ENCODE peak calls at places on chromosomes 5 and 9, in seven cellular contexts. W is hepatocyte, Z is GM23248, V is GM23338, J is PC-3, B is HCT116, T is neural progenitor cell. U is an unnamed sample.

GRCh38 chr9:137694962-137695875 is 76.4 kb downstream of the EHMT1 start:
- DNase-seq in W (peak; percentile 71), Z (peak; percentile 38), V (peak; percentile 89), J (peak; percentile 13), B (no peak), T (peak; percentile 83), U (no peak)

GRCh38 chr5:63055421-63055820 is 476.8 kb downstream of the LRRC70 start:
- DNase-seq in W (peak; percentile 56), Z (no peak), V (peak; percentile 31), J (peak; percentile 65), B (no peak), T (peak; percentile 51), U (no peak)

GRCh38 chr5:95871407-95871806 is 48.9 kb upstream of the GLRX start:
- DNase-seq in W (no peak), Z (no peak), V (no peak), J (no peak), B (no peak), T (no peak), U (no peak)

GRCh38 chr5:148312159-148312558 is at the start of gene SPINK7:
- DNase-seq in W (no peak), Z (no peak), V (no peak), J (peak; percentile 47), B (no peak), T (no peak), U (no peak)

GRCh38 chr9:84261082-84261746 is 79.3 kb downstream of the SLC28A3 start:
- DNase-seq in W (peak; percentile 88), Z (peak; percentile 85), V (peak; percentile 93), J (peak; percentile 80), B (peak; percentile 84), T (peak; percentile 89), U (peak; percentile 61)

GRCh38 chr9:13351768-13352386 is 72.4 kb upstream of the MPDZ start:
- DNase-seq in W (peak; percentile 70), Z (peak; percentile 82), V (peak; percentile 65), J (peak; percentile 59), B (peak; percentile 7), T (peak; percentile 64), U (peak; percentile 16)

GRCh38 chr5:87188411-87188810 is 79.3 kb upstream of the RASA1 start:
- DNase-seq in W (no peak), Z (no peak), V (no peak), J (peak; percentile 18), B (no peak), T (no peak), U (no peak)

GRCh38 chr9:124098141-124098905 is 86.8 kb downstream of the LHX2 start:
- DNase-seq in W (no peak), Z (no peak), V (no peak), J (peak; percentile 22), B (no peak), T (no peak), U (no peak)

GRCh38 chr9:26058111-26058895 is 380.1 kb upstream of the TUSC1 start:
- DNase-seq in W (no peak), Z (peak; percentile 63), V (no peak), J (no peak), B (no peak), T (no peak), U (no peak)

GRCh38 chr5:74630387-74631087 is 10.0 kb downstream of the ENC1 start:
- DNase-seq in W (no peak), Z (peak; percentile 92), V (no peak), J (peak; percentile 94), B (no peak), T (no peak), U (no peak)

GRCh38 chr5:82405618-82406199 is 127.6 kb upstream of the RPS23 start:
- DNase-seq in W (no peak), Z (peak; percentile 97), V (no peak), J (peak; percentile 97), B (no peak), T (no peak), U (no peak)

GRCh38 chr5:56962286-56962685 is 10.4 kb upstream of the MIER3 start:
- DNase-seq in W (peak; percentile 46), Z (no peak), V (no peak), J (no peak), B (no peak), T (no peak), U (no peak)

GRCh38 chr9:37911271-37911681 is 7.3 kb upstream of the SLC25A51 start:
- DNase-seq in W (no peak), Z (no peak), V (no peak), J (no peak), B (no peak), T (no peak), U (no peak)

GRCh38 chr5:136979131-136979530 is 520.0 kb downstream of the SPOCK1 start:
- DNase-seq in W (no peak), Z (peak; percentile 6), V (no peak), J (no peak), B (no peak), T (no peak), U (no peak)

GRCh38 chr9:21381752-21382339 is 3.4 kb downstream of the IFNA2 start:
- DNase-seq in W (peak; percentile 51), Z (no peak), V (peak; percentile 69), J (peak; percentile 74), B (no peak), T (no peak), U (peak; percentile 28)

GRCh38 chr9:8020161-8020560 is 220.6 kb upstream of the DMAC1 start:
- DNase-seq in W (no peak), Z (no peak), V (no peak), J (no peak), B (no peak), T (peak; percentile 27), U (no peak)

GRCh38 chr9:6869081-6869948 is 111.5 kb downstream of the KDM4C start:
- DNase-seq in W (no peak), Z (no peak), V (peak; percentile 41), J (no peak), B (no peak), T (no peak), U (no peak)

GRCh38 chr5:131749138-131749537 is 47.7 kb downstream of the FNIP1 start:
- DNase-seq in W (no peak), Z (peak; percentile 67), V (no peak), J (peak; percentile 73), B (no peak), T (no peak), U (no peak)

GRCh38 chr9:13064060-13064459 is 215.4 kb downstream of the MPDZ start:
- DNase-seq in W (no peak), Z (no peak), V (no peak), J (no peak), B (no peak), T (no peak), U (no peak)

GRCh38 chr5:19577882-19578281 is 410.1 kb downstream of the CDH18 start:
- DNase-seq in W (no peak), Z (no peak), V (no peak), J (no peak), B (no peak), T (no peak), U (no peak)

GRCh38 chr9:21611896-21612295 is 129.8 kb upstream of the IFNE start:
- DNase-seq in W (no peak), Z (peak; percentile 32), V (no peak), J (peak; percentile 75), B (peak; percentile 82), T (no peak), U (no peak)

GRCh38 chr5:176436641-176437040 is 11.5 kb upstream of the FAF2 start:
- DNase-seq in W (no peak), Z (peak; percentile 72), V (no peak), J (peak; percentile 46), B (no peak), T (no peak), U (peak; percentile 68)

GRCh38 chr5:134005415-134006118 is 792 bp upstream of the VDAC1 start:
- DNase-seq in W (peak; percentile 37), Z (no peak), V (peak; percentile 74), J (peak; percentile 16), B (no peak), T (peak; percentile 65), U (no peak)

GRCh38 chr9:77019010-77019809 is at the start of gene FOXB2:
- DNase-seq in W (no peak), Z (no peak), V (peak; percentile 70), J (no peak), B (no peak), T (peak; percentile 45), U (no peak)
- TF ChIP-seq EZH2 in W (peak; percentile 99), Z (peak; percentile 93), V (peak; percentile 99), J (no peak), B (no peak), T (peak; percentile 100), U (no peak)

GRCh38 chr5:68380071-68380470 is 164.5 kb downstream of the PIK3R1 start:
- DNase-seq in W (no peak), Z (no peak), V (no peak), J (no peak), B (no peak), T (no peak), U (no peak)

GRCh38 chr5:68378204-68378830 is 162.8 kb downstream of the PIK3R1 start:
- DNase-seq in W (no peak), Z (no peak), V (peak; percentile 7), J (no peak), B (no peak), T (no peak), U (no peak)

GRCh38 chr5:68377733-68378132 is 162.2 kb downstream of the PIK3R1 start:
- DNase-seq in W (no peak), Z (no peak), V (no peak), J (no peak), B (no peak), T (no peak), U (no peak)

GRCh38 chr5:68381060-68381459 is 165.5 kb downstream of the PIK3R1 start:
- DNase-seq in W (no peak), Z (no peak), V (no peak), J (no peak), B (no peak), T (no peak), U (no peak)

DNA sequence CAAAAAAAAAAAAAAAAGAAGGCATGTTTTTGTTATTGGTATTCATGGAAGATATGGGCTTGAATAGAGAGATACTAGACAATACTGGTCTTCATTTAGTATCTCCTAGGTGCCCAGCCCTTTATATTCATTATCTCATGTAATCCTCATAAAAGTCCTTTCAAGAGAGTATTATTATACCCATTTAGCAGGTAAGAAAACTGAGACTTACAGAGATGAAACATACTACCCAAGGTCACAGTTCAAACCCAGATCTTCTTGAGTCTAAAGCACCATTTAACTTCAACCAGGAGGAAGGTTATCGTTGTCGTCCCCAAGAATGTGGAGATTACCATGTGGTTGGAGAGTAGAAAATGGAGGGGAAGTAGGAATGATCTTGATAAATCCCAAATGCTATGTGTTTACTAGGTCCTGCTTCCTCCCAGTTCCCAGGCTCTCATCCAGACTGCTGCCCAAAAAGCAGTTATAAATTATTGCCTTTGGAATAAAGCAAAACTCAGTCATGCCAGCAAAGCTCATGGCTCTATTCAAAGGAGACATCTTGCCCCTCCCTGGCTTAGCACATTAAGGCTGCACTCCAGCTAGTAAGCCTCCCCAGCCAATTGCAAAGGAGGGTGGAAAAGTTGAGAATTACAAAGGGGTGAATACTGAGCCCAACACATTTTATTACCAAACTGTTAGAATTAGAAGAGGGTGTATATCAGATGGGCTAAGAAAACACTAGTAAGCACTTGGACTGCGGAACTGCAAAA is 163.9 kb downstream of the PIK3R1 start:
- DNase-seq in W (peak; percentile 11), Z (no peak), V (no peak), J (no peak), B (no peak), T (no peak), U (no peak)
- TF ChIP-seq EZH2phosphoT487 in W (no peak), Z (no peak), V (no peak), J (no peak), B (no peak), T (no peak), U (no peak)

GRCh38 chr9:130117376-130117775 is 54.8 kb upstream of the NCS1 start:
- DNase-seq in W (no peak), Z (no peak), V (no peak), J (no peak), B (no peak), T (peak; percentile 17), U (no peak)
- H3K4me2 ChIP-seq in W (no peak overlapping the region), Z (peak overlapping the region; percentile 23), V (no peak overlapping the region), J (no peak overlapping the region), B (peak overlapping the region; percentile 12), T (no peak overlapping the region), U (no peak overlapping the region)

GRCh38 chr5:4373051-4373450 is 767.1 kb upstream of the ADAMTS16 start:
- DNase-seq in W (no peak), Z (no peak), V (no peak), J (no peak), B (no peak), T (no peak), U (no peak)
- TF ChIP-seq EZH2 in W (no peak), Z (no peak), V (no peak), J (no peak), B (no peak), T (no peak), U (no peak)